ENCODE peak calls at places on chromosomes 2 and 18, in six cellular contexts. Y is A549, S is K562, L is HepG2, D is GM12878, Z is upper lobe of left lung. F is an unnamed sample.

GRCh38 chr2:88601302-88601701 is 26.0 kb downstream of the EIF2AK3 start:
- ATAC-seq in Y (no peak), S (peak; percentile 50), L (no peak), D (no peak), Z (no peak), F (no peak)

GRCh38 chr18:35095983-35096676 is 54.9 kb downstream of the MAPRE2 start:
- ATAC-seq in Y (no peak), S (peak; percentile 65), L (no peak), D (peak; percentile 86), Z (no peak), F (no peak)

GRCh38 chr2:198857246-198857645 is 600.5 kb downstream of the SATB2 start:
- ATAC-seq in Y (no peak), S (no peak), L (no peak), D (no peak), Z (no peak), F (no peak)

GRCh38 chr2:64636105-64636873 is 17.4 kb downstream of the SERTAD2 start:
- ATAC-seq in Y (no peak), S (no peak), L (no peak), D (peak; percentile 79), Z (peak; percentile 52), F (no peak)

GRCh38 chr18:11259421-11259820 is 110.1 kb upstream of the PIEZO2 start:
- ATAC-seq in Y (no peak), S (no peak), L (no peak), D (no peak), Z (no peak), F (peak; percentile 62)

GRCh38 chr18:644395-645004 is 13.0 kb upstream of the TYMS start:
- ATAC-seq in Y (peak; percentile 63), S (peak; percentile 79), L (peak; percentile 84), D (peak; percentile 71), Z (no peak), F (no peak)

GRCh38 chr18:2985628-2986027 is 27.3 kb downstream of the LPIN2 start:
- ATAC-seq in Y (no peak), S (peak; percentile 76), L (no peak), D (peak; percentile 67), Z (no peak), F (no peak)

GRCh38 chr18:13379930-13380665 is 161.5 kb downstream of the LDLRAD4 start:
- ATAC-seq in Y (no peak), S (no peak), L (no peak), D (no peak), Z (no peak), F (no peak)

GRCh38 chr2:224948859-224949258 is 93.4 kb downstream of the DOCK10 start:
- ATAC-seq in Y (peak; percentile 52), S (no peak), L (no peak), D (no peak), Z (no peak), F (peak; percentile 62)

GRCh38 chr2:154720642-154721041 is 22.1 kb downstream of the KCNJ3 start:
- ATAC-seq in Y (no peak), S (no peak), L (no peak), D (no peak), Z (no peak), F (no peak)

GRCh38 chr2:238568455-238569414 is 142.0 kb downstream of the ASB1 start:
- ATAC-seq in Y (no peak), S (no peak), L (no peak), D (no peak), Z (peak; percentile 4), F (no peak)

GRCh38 chr2:37631292-37631691 is 40.1 kb downstream of the CDC42EP3 start:
- ATAC-seq in Y (no peak), S (no peak), L (no peak), D (no peak), Z (no peak), F (no peak)

GRCh38 chr2:35281702-35282101 is 1073.9 kb upstream of the CRIM1 start:
- ATAC-seq in Y (no peak), S (no peak), L (no peak), D (no peak), Z (no peak), F (no peak)

GRCh38 chr2:12678189-12678588 is 38.5 kb upstream of the TRIB2 start:
- ATAC-seq in Y (no peak), S (no peak), L (no peak), D (no peak), Z (no peak), F (no peak)

GRCh38 chr2:131584380-131584779 is 56.7 kb downstream of the CCDC74A start:
- ATAC-seq in Y (no peak), S (no peak), L (no peak), D (peak; percentile 27), Z (no peak), F (no peak)

GRCh38 chr2:139020287-139020686 is 240.1 kb upstream of the NXPH2 start:
- ATAC-seq in Y (no peak), S (no peak), L (no peak), D (peak; percentile 53), Z (no peak), F (no peak)

GRCh38 chr2:128466377-128467175 is 147.9 kb upstream of the HS6ST1 start:
- ATAC-seq in Y (no peak), S (no peak), L (no peak), D (no peak), Z (no peak), F (peak; percentile 86)

GRCh38 chr2:169011698-169012097 is 19.4 kb downstream of the ABCB11 start:
- ATAC-seq in Y (peak; percentile 41), S (no peak), L (no peak), D (no peak), Z (no peak), F (no peak)

GRCh38 chr2:67662222-67662621 is 265.1 kb downstream of the ETAA1 start:
- ATAC-seq in Y (no peak), S (no peak), L (no peak), D (no peak), Z (no peak), F (no peak)

GRCh38 chr2:232927041-232927792 is 57.2 kb downstream of the SNORC start:
- ATAC-seq in Y (peak; percentile 68), S (no peak), L (no peak), D (no peak), Z (no peak), F (peak; percentile 8)

GRCh38 chr2:101771226-101771906 is 73.9 kb downstream of the MAP4K4 start:
- ATAC-seq in Y (no peak), S (no peak), L (no peak), D (no peak), Z (no peak), F (no peak)

GRCh38 chr2:31957748-31958717 is 52.8 kb downstream of the MEMO1 start:
- ATAC-seq in Y (no peak), S (no peak), L (no peak), D (peak; percentile 56), Z (no peak), F (no peak)

GRCh38 chr18:36372902-36373301 is 75.4 kb downstream of the FHOD3 start:
- ATAC-seq in Y (no peak), S (peak; percentile 59), L (peak; percentile 27), D (peak; percentile 57), Z (no peak), F (no peak)

GRCh38 chr18:13566941-13567762 is 159.2 kb downstream of the FAM210A start:
- ATAC-seq in Y (no peak), S (no peak), L (no peak), D (peak; percentile 71), Z (peak; percentile 61), F (peak; percentile 59)

GRCh38 chr2:96882906-96883305 is 13.0 kb upstream of the SEMA4C start:
- ATAC-seq in Y (no peak), S (no peak), L (no peak), D (no peak), Z (no peak), F (no peak)

GRCh38 chr2:200677721-200678532 is 92.1 kb downstream of the AOX1 start:
- ATAC-seq in Y (peak; percentile 79), S (no peak), L (peak; percentile 79), D (no peak), Z (peak; percentile 76), F (peak; percentile 65)

DNA sequence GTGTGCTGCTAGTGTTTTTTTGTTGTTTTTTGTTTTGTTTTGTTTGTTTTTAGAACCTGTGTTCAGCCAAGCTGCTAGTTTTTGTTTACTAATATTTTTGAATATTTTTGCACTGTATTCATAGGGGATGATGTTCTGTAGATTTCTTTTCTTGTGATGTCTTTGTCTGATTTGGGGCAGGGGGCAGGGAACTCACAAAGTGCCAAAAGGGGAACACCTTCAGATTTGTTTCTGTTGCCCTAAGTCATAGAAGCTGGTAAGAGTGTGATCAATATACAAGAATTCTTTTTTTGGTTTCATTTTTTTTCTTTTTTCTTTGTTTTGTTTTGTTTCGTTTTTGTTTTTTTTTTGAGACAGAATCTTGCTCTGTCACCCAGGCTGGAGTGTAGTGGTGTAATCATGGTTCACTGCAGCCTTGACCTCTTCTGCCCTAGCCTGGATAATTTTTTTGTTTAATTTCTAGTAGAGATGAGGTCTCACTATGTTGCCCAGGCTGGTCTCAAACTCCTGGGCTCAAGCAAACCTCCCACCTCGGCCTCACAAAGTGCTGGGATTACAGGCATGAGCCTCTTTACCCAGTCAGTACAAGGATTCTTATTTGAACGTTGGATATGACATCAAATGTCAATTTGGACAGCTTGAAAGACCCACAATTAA is 30.7 kb downstream of the TCF23 start:
- ATAC-seq in Y (no peak), S (no peak), L (no peak), D (no peak), Z (no peak), F (no peak)
- H3K4me1 ChIP-seq in Y (no peaks in the 10 kb centered on the region), S (no peaks in the 10 kb centered on the region), L (peaks cover 100% of the 10 kb centered on the region), D (peaks cover 6% of the 10 kb centered on the region), Z (no peaks in the 10 kb centered on the region), F (no peaks in the 10 kb centered on the region)

GRCh38 chr2:174350018-174350417 is 15.3 kb downstream of the SP9 start:
- ATAC-seq in Y (peak; percentile 55), S (peak; percentile 89), L (peak; percentile 45), D (peak; percentile 36), Z (no peak), F (no peak)
- TF ChIP-seq EP300 in Y (no peak), S (no peak), L (no peak), D (no peak), Z (no peak), F (no peak)

DNA sequence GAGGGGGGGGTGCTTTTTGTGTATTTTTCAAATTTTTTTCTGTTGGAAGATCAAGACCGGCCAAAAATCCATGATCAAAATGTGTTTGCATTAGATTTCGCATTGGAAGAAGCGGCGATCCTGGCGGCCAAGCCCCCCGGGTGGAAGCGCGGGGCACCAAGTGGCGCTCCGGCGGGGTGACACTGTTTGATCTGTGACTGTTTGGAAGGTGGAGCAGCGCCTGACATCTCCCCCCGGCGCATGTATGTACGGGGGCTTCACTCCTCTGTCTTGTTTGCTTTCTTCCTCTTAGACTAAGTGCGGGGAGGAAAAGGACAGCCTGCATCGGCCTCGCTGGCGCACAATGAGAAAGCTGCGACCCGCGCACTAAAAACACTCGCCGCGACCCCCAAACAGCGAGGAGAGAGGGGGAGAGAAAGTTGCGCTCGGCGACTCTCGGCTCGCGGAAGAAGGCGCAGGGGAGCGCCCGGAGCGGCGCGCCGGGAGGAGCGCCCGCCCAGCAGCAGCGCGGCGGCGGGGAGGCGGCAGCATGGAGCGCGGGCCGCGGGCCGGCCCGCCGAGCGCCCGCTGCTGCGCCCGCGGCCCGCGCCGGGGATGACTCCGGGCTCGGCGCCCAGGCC is 515 bp downstream of the TSHZ1 start:
- ATAC-seq in Y (no peak), S (no peak), L (no peak), D (no peak), Z (no peak), F (no peak)
- H3K4me1 ChIP-seq in Y (peaks cover 22% of the 10 kb centered on the region), S (peaks cover 30% of the 10 kb centered on the region), L (peaks cover 49% of the 10 kb centered on the region), D (peaks cover 6% of the 10 kb centered on the region), Z (peaks cover 48% of the 10 kb centered on the region), F (peaks cover 63% of the 10 kb centered on the region)

DNA sequence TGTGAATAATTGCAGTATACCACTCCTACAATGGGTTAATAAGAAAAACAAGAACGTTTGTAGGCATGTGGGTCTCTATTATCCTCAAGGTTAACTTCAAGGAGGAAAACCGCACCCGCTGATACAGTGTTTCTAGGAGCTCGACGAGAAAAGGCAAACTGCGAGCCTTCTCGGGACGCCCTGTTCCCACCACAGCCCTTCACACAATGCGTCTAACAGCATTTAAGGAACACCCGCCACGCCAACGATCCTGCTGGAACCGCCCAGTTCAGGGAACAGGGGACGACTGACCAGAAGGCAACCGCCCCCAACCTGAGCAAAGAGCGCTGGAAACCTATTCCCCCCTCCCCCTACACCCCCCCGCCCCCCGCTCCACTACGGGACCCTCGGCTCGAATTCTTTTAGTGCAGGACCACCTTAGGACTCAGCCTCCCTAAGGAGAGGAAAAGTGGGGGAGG is 710 bp upstream of the TMSB10 start:
- ATAC-seq in Y (peak; percentile 56), S (peak; percentile 60), L (peak; percentile 58), D (no peak), Z (peak; percentile 84), F (peak; percentile 80)
- TF ChIP-seq EP300 in Y (no peak), S (no peak), L (no peak), D (no peak), Z (peak; percentile 72), F (no peak)

F was measured in gastroesophageal sphincter.